ENCODE peak calls at places on chromosome 7, in six cellular contexts. G, A, S, O, M and P are unnamed samples.
A peak's percentile ranks its signal among the peaks of the same experiment; 100 is the strongest.

GRCh38 chr7:76302299-76303056 is at the start of gene HSPB1:
- DNase-seq in G (peak; percentile 94), A (no peak), S (peak; percentile 82), O (peak; percentile 51), M (no peak), P (no peak)

GRCh38 chr7:101537205-101537604 is 91.9 kb downstream of the MYL10 start:
- DNase-seq in G (peak; percentile 59), A (no peak), S (no peak), O (no peak), M (no peak), P (no peak)

GRCh38 chr7:155300641-155301452 is 3.2 kb downstream of the INSIG1 start:
- DNase-seq in G (no peak), A (no peak), S (no peak), O (no peak), M (no peak), P (no peak)

GRCh38 chr7:138695106-138695505 is 6.1 kb downstream of the SVOPL start:
- DNase-seq in G (no peak), A (no peak), S (no peak), O (no peak), M (no peak), P (no peak)

GRCh38 chr7:116328161-116328560 is 117.8 kb downstream of the TES start:
- DNase-seq in G (no peak), A (no peak), S (no peak), O (no peak), M (no peak), P (no peak)

GRCh38 chr7:155871211-155871610 is 58.9 kb upstream of the SHH start:
- DNase-seq in G (no peak), A (no peak), S (no peak), O (no peak), M (no peak), P (no peak)

GRCh38 chr7:86745019-86745745 is 101.5 kb downstream of the GRM3 start:
- DNase-seq in G (no peak), A (no peak), S (no peak), O (no peak), M (no peak), P (peak; percentile 82)

GRCh38 chr7:135189961-135190360 is 19.5 kb upstream of the CYREN start:
- DNase-seq in G (peak; percentile 54), A (no peak), S (no peak), O (no peak), M (no peak), P (no peak)

GRCh38 chr7:94980418-94981142 is 73.2 kb downstream of the PPP1R9A start:
- DNase-seq in G (no peak), A (no peak), S (no peak), O (no peak), M (no peak), P (no peak)

GRCh38 chr7:134722786-134723322 is 56.6 kb upstream of the CALD1 start:
- DNase-seq in G (no peak), A (no peak), S (no peak), O (no peak), M (no peak), P (no peak)

GRCh38 chr7:122887848-122888247 is 1.6 kb upstream of the CADPS2 start:
- DNase-seq in G (no peak), A (no peak), S (no peak), O (no peak), M (no peak), P (no peak)